ENCODE peak calls at places on chromosome 15, in seven cellular contexts. U, Z, W, A, F, L and Y are unnamed samples.

GRCh38 chr15:100734606-100735005 is 132.2 kb downstream of the ASB7 start:
- DNase-seq in U (no peak), Z (no peak), W (no peak), A (no peak), F (no peak), L (no peak), Y (no peak)

GRCh38 chr15:96574766-96575165 is 244.3 kb downstream of the NR2F2 start:
- DNase-seq in U (no peak), Z (no peak), W (no peak), A (no peak), F (no peak), L (no peak), Y (no peak)

GRCh38 chr15:71325461-71325860 is 210.2 kb downstream of the THSD4 start:
- DNase-seq in U (no peak), Z (peak), W (peak), A (no peak), F (no peak), L (no peak), Y (no peak)

GRCh38 chr15:82572311-82572710 is 32.1 kb upstream of the RPS17 start:
- DNase-seq in U (no peak), Z (no peak), W (peak), A (no peak), F (no peak), L (no peak), Y (no peak)

GRCh38 chr15:79091204-79091867 is 756 bp upstream of the RASGRF1 start:
- DNase-seq in U (peak), Z (no peak), W (peak), A (no peak), F (no peak), L (no peak), Y (no peak)

GRCh38 chr15:44598892-44599291 is 61.9 kb downstream of the EIF3J start:
- DNase-seq in U (no peak), Z (peak), W (peak), A (no peak), F (no peak), L (no peak), Y (no peak)

GRCh38 chr15:72782993-72783562 is 480 bp downstream of the ADPGK start:
- DNase-seq in U (peak), Z (no peak), W (peak), A (no peak), F (peak), L (no peak), Y (no peak)

GRCh38 chr15:91889143-91889815 is 35.8 kb downstream of the SLCO3A1 start:
- DNase-seq in U (no peak), Z (no peak), W (no peak), A (no peak), F (no peak), L (no peak), Y (no peak)

GRCh38 chr15:90037961-90038633 is 37.0 kb downstream of the ZNF710 start:
- DNase-seq in U (no peak), Z (no peak), W (peak), A (no peak), F (peak), L (no peak), Y (no peak)

GRCh38 chr15:63372018-63372705 is 9.5 kb downstream of the CA12 start:
- DNase-seq in U (no peak), Z (peak), W (peak), A (peak), F (peak), L (peak), Y (peak)

GRCh38 chr15:68310811-68311463 is 33.4 kb downstream of the FEM1B start:
- DNase-seq in U (no peak), Z (no peak), W (no peak), A (no peak), F (no peak), L (no peak), Y (no peak)

GRCh38 chr15:29637555-29637954 is 184.7 kb downstream of the TJP1 start:
- DNase-seq in U (no peak), Z (no peak), W (no peak), A (no peak), F (no peak), L (no peak), Y (no peak)

GRCh38 chr15:96052572-96053038 is 277.9 kb upstream of the NR2F2 start:
- DNase-seq in U (peak), Z (no peak), W (no peak), A (no peak), F (no peak), L (no peak), Y (no peak)

GRCh38 chr15:43187544-43188155 is 2.4 kb downstream of the CCNDBP1 start:
- DNase-seq in U (peak), Z (peak), W (peak), A (peak), F (no peak), L (no peak), Y (peak)

GRCh38 chr15:69862540-69862939 is 235.2 kb downstream of the TLE3 start:
- DNase-seq in U (no peak), Z (no peak), W (peak), A (no peak), F (no peak), L (no peak), Y (peak)

GRCh38 chr15:83323296-83323711 is 38.8 kb upstream of the BNC1 start:
- DNase-seq in U (no peak), Z (peak), W (peak), A (peak), F (no peak), L (peak), Y (peak)

GRCh38 chr15:66515901-66516322 is 10.8 kb downstream of the ZWILCH start:
- DNase-seq in U (no peak), Z (no peak), W (no peak), A (no peak), F (no peak), L (no peak), Y (no peak)

GRCh38 chr15:65044724-65045481 is at the start of gene SLC51B:
- DNase-seq in U (no peak), Z (no peak), W (no peak), A (no peak), F (no peak), L (no peak), Y (no peak)

GRCh38 chr15:95152741-95153140 is 921.4 kb downstream of the MCTP2 start:
- DNase-seq in U (no peak), Z (no peak), W (no peak), A (no peak), F (no peak), L (no peak), Y (no peak)

GRCh38 chr15:27410986-27411385 is 440.0 kb downstream of the GABRG3 start:
- DNase-seq in U (no peak), Z (no peak), W (no peak), A (no peak), F (no peak), L (no peak), Y (no peak)

GRCh38 chr15:64004582-64004981 is 41.7 kb downstream of the DAPK2 start:
- DNase-seq in U (no peak), Z (peak), W (no peak), A (no peak), F (peak), L (no peak), Y (no peak)

GRCh38 chr15:58842713-58843396 is 71.8 kb downstream of the MINDY2 start:
- DNase-seq in U (no peak), Z (no peak), W (no peak), A (no peak), F (no peak), L (no peak), Y (no peak)

GRCh38 chr15:58840048-58840447 is 68.9 kb downstream of the MINDY2 start:
- DNase-seq in U (no peak), Z (peak), W (no peak), A (peak), F (no peak), L (peak), Y (peak)

GRCh38 chr15:58839485-58839884 is 68.4 kb downstream of the MINDY2 start:
- DNase-seq in U (peak), Z (no peak), W (peak), A (no peak), F (no peak), L (no peak), Y (no peak)
- TF ChIP-seq CTCF in U (peak), Z (peak), W (peak), A (peak), F (peak), L (peak), Y (no peak)

DNA sequence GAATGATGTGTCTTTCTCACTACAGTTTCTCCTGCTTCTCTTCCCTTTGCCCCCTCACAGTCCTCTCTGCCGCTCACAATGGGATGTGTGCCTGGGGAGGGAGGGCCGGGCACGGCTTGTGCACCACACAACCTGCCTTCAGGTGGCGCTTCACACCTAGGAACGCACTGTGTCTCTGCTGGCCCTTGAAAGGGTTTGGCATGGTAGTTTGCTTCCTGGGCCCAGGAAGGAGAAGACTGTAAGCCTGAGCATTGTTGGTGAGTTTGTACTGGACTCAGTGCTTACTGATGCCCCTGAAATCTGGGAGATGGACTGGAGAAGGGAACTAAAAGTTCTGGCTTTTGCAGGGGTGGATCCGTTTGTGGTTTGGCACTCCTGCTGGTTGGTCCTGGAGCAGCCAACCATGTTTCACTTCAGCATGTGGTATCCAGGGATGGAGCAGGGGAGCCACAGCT is 9.2 kb downstream of the ALPK3 start:
- DNase-seq in U (peak), Z (no peak), W (no peak), A (no peak), F (peak), L (no peak), Y (no peak)
- TF ChIP-seq CTCF in U (peak), Z (peak), W (no peak), A (peak), F (peak), L (peak), Y (no peak)

GRCh38 chr15:48810414-48811324 is at the start of gene CEP152:
- DNase-seq in U (peak), Z (peak), W (peak), A (peak), F (peak), L (peak), Y (peak)

GRCh38 chr15:48806151-48806550 is 4.7 kb downstream of the CEP152 start:
- DNase-seq in U (peak), Z (no peak), W (peak), A (no peak), F (no peak), L (no peak), Y (no peak)

DNA sequence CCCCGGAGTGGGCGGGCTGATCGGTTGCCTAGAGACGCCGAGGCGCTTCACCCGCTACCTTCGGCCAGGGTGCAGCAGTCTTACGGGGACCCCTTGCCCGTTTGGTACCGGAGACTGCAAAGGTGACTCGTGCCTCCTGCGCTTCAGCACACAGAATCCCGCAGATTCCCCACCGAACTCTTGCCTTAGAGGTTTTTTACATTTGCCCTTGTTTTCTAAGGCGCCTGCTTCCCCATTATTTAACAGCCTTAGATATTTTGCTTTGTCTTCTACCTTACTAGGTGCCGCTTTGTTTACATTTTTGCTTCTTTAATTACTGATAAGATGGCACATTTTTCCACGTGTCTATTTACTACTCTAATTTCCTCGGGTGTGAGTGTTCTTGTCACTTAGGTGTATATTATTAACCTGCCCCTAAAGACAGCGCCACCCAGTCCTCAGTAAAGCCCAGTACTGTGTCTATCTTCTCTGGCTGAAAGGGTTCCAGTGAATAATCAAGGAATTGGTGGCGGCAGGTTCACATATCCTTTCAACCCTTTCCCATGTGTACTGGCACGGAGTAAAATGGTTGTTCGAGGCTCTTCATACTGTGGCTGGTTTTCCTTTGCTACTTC is 563 bp upstream of the CEP152 start:
- DNase-seq in U (peak), Z (no peak), W (no peak), A (no peak), F (no peak), L (no peak), Y (no peak)
- TF ChIP-seq CTCF in U (peak), Z (peak), W (no peak), A (no peak), F (no peak), L (no peak), Y (no peak)

DNA sequence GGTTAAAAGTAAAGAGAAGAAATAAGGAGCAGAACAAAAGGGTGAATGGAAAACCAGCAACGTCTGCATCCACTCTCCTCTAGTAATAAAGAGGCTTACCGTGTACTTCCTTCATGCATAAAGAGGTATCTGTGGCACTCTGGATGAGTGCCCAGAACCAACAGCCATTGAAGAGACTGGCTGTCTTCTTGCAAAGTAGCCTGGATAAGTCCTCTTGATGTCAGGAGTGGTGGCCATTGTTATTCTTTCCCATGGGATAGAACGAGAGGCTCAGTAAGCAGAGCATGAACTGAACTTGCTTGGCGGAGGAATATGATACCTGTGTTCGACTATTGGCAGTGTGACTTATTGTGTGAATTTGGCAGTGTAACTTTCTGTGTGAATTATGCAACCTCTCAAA is 186.2 kb upstream of the RASGRP1 start:
- DNase-seq in U (no peak), Z (no peak), W (no peak), A (no peak), F (no peak), L (no peak), Y (no peak)
- TF ChIP-seq CTCF in U (no peak), Z (no peak), W (no peak), A (no peak), F (no peak), L (no peak), Y (no peak)

DNA sequence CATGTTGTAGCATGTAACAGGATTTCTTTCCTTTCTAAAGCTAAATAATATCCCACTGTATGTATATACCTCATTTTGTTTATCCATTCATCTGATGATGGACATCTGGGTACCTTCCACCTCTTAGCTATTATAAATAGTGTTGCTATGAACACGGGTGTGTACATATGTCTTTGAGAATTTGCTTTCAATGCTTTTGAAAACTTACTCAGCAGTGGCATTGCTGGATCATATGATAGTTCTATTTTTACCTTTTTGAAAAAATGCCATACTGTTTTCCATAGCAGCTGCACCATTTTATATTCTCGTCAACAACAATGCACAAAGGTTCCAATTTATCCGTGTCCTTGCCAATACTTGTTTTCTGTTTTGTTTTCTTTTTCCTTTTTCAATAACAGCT is 77.1 kb downstream of the PEAK1 start:
- DNase-seq in U (no peak), Z (no peak), W (no peak), A (no peak), F (no peak), L (no peak), Y (no peak)
- TF ChIP-seq CTCF in U (no peak), Z (no peak), W (no peak), A (no peak), F (no peak), L (no peak), Y (no peak)

DNA sequence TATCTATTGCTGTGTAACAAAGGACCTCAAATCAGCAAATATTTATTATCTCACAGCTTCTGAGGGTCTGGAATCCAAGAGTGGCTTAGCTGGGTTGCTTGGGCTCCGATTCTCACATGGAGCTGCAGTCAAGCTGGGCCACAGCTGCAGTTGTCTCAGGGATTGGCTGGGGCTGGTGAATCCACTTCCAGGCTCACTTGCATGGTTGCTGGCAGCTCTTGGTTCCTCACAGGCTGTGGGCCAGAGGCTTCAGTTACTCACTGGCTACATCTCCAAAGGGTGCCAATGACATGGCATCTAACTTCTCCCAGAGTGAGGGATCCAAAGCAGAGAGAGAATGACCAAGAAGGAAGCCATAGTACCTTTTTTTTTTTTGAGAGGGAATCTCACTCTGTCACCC is 13.9 kb upstream of the SYNM start:
- DNase-seq in U (peak), Z (no peak), W (no peak), A (no peak), F (no peak), L (no peak), Y (no peak)
- TF ChIP-seq CTCF in U (no peak), Z (no peak), W (no peak), A (no peak), F (no peak), L (no peak), Y (no peak)

DNA sequence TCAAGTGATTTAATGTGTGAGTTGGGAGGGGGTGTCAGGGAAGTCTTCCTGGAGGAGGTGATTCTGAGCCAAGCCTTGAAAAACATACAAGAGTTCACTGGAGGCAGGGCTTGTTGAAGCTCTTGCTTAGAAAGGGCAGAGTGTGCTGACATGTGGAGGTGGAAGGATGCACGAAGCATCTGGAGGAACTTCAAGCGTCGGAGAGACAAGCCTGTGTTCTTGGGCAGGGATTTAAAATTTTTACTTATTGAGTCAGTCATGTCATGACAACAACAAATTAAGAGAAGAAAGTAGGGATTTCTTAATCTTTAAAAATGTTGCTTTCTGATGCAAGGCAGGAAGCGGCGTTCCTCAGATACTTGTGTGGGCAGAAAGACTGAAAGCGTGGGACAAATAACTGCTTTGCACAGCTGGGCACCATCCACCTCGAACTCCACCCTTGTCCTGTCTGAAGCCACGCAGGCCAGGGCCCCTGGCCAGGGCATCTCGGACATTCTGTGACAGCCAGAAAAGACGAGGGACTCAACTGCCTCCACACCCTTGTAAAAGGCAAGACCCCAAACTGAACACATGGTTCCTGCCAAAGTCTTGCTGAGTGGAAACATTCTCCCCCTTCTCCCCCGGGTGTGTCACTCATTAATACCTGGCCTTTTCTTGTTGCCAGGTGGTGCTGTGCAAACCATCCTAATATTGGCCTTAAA is 6.9 kb upstream of the IL16 start:
- DNase-seq in U (no peak), Z (peak), W (peak), A (peak), F (peak), L (peak), Y (peak)
- TF ChIP-seq CTCF in U (no peak), Z (no peak), W (no peak), A (no peak), F (no peak), L (no peak), Y (no peak)

DNA sequence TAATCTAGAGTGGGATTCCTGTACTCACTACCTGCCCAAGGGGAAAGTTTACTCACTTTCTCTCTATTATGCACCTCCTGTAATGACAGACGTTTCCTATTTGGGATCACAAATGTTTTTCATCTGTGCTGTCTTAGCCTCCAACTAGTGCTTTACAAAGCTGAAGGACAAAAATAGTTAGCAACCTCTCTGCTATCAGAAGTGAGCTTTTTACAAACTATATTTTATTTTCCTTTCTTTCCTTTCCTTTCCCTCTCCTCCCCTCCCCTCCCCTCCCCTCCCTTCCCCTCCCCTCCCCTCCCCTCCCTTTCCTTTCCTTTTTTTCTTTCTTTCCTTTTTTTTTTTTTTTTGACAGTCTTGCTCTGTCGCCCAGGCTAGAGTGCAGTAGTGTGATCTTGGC is 130.8 kb downstream of the UNC13C start:
- DNase-seq in U (no peak), Z (no peak), W (no peak), A (no peak), F (no peak), L (no peak), Y (no peak)
- TF ChIP-seq CTCF in U (no peak), Z (no peak), W (no peak), A (no peak), F (no peak), L (no peak), Y (no peak)

GRCh38 chr15:75961332-75961731 is 50.9 kb downstream of the NRG4 start:
- DNase-seq in U (no peak), Z (no peak), W (no peak), A (no peak), F (no peak), L (no peak), Y (no peak)

GRCh38 chr15:75952512-75952911 is 48.8 kb downstream of the FBXO22 start:
- DNase-seq in U (no peak), Z (no peak), W (no peak), A (no peak), F (no peak), L (no peak), Y (no peak)

GRCh38 chr15:75955720-75956119 is 52.0 kb downstream of the FBXO22 start:
- DNase-seq in U (peak), Z (no peak), W (no peak), A (no peak), F (no peak), L (no peak), Y (no peak)
- TF ChIP-seq CTCF in U (no peak), Z (peak), W (no peak), A (no peak), F (no peak), L (no peak), Y (no peak)